ENCODE peak calls at places on chromosomes 3 and 15, in five cellular contexts. Z, X, O, Q and U are unnamed samples.
A peak's percentile ranks its signal among the peaks of the same experiment; 100 is the strongest.

GRCh38 chr3:141081141-141081795 is 30.1 kb downstream of the SPSB4 start:
- DNase-seq in Z (no peak), X (no peak), O (no peak), Q (peak; percentile 57), U (no peak)

GRCh38 chr3:60291115-60291514 is 960.1 kb downstream of the FHIT start:
- DNase-seq in Z (no peak), X (no peak), O (no peak), Q (no peak), U (no peak)

GRCh38 chr3:172595648-172596393 is 72.6 kb upstream of the TNFSF10 start:
- DNase-seq in Z (no peak), X (peak; percentile 60), O (no peak), Q (no peak), U (peak; percentile 33)

GRCh38 chr3:183193762-183194701 is 31.5 kb upstream of the LAMP3 start:
- DNase-seq in Z (no peak), X (no peak), O (no peak), Q (no peak), U (no peak)

GRCh38 chr15:79635149-79635771 is 203.1 kb downstream of the MINAR1 start:
- DNase-seq in Z (no peak), X (no peak), O (no peak), Q (no peak), U (no peak)

GRCh38 chr3:59606638-59607262 is 556.9 kb upstream of the CFAP20DC start:
- DNase-seq in Z (no peak), X (no peak), O (peak; percentile 17), Q (no peak), U (no peak)

GRCh38 chr3:123919353-123919752 is 35.2 kb upstream of the MYLK start:
- DNase-seq in Z (no peak), X (no peak), O (no peak), Q (no peak), U (no peak)

GRCh38 chr15:55700876-55701275 is 42.1 kb downstream of the PRTG start:
- DNase-seq in Z (no peak), X (peak; percentile 3), O (no peak), Q (no peak), U (no peak)

GRCh38 chr15:41629436-41629835 is 30.8 kb upstream of the MGA start:
- DNase-seq in Z (no peak), X (no peak), O (no peak), Q (no peak), U (no peak)

GRCh38 chr3:134623615-134624245 is 27.1 kb downstream of the KY start:
- DNase-seq in Z (no peak), X (no peak), O (no peak), Q (no peak), U (no peak)

GRCh38 chr3:174862101-174862500 is 3.0 kb downstream of the NAALADL2 start:
- DNase-seq in Z (no peak), X (no peak), O (no peak), Q (peak; percentile 17), U (no peak)

GRCh38 chr3:110773413-110773954 is 298.1 kb upstream of the NECTIN3 start:
- DNase-seq in Z (no peak), X (no peak), O (no peak), Q (no peak), U (no peak)

GRCh38 chr15:63133786-63134185 is 12.1 kb downstream of the LACTB start:
- DNase-seq in Z (no peak), X (no peak), O (no peak), Q (no peak), U (no peak)

GRCh38 chr3:129195731-129196256 is 12.1 kb upstream of the CNBP start:
- DNase-seq in Z (no peak), X (no peak), O (no peak), Q (no peak), U (no peak)

GRCh38 chr3:129593595-129594339 is 12.7 kb downstream of the PLXND1 start:
- DNase-seq in Z (no peak), X (no peak), O (no peak), Q (no peak), U (no peak)

GRCh38 chr15:100537326-100537725 is 8.6 kb upstream of the CERS3 start:
- DNase-seq in Z (no peak), X (peak; percentile 35), O (no peak), Q (no peak), U (no peak)

GRCh38 chr3:141392416-141392815 is 24.1 kb downstream of the ZBTB38 start:
- DNase-seq in Z (no peak), X (no peak), O (no peak), Q (no peak), U (no peak)

GRCh38 chr3:188286087-188286513 is 132.1 kb downstream of the LPP start:
- DNase-seq in Z (no peak), X (no peak), O (no peak), Q (no peak), U (no peak)

GRCh38 chr3:29072626-29073025 is 208.2 kb upstream of the RBMS3 start:
- DNase-seq in Z (no peak), X (no peak), O (no peak), Q (no peak), U (no peak)

GRCh38 chr3:54822206-54822605 is 105.7 kb downstream of the LRTM1 start:
- DNase-seq in Z (no peak), X (no peak), O (no peak), Q (no peak), U (no peak)

GRCh38 chr15:33737687-33738606 is 230.3 kb upstream of the CHRM5 start:
- DNase-seq in Z (no peak), X (no peak), O (peak; percentile 71), Q (peak; percentile 15), U (no peak)

GRCh38 chr3:143429628-143430514 is 310.3 kb downstream of the CHST2 start:
- DNase-seq in Z (no peak), X (no peak), O (no peak), Q (no peak), U (no peak)

GRCh38 chr3:25033407-25034029 is 394.5 kb upstream of the RARB start:
- DNase-seq in Z (peak; percentile 14), X (no peak), O (peak; percentile 29), Q (peak; percentile 31), U (peak; percentile 1)

GRCh38 chr15:64460737-64461576 is 579 bp downstream of the ZNF609 start:
- DNase-seq in Z (peak; percentile 42), X (no peak), O (peak; percentile 65), Q (no peak), U (peak; percentile 48)

GRCh38 chr3:51961011-51961410 is 5.8 kb downstream of the GPR62 start:
- DNase-seq in Z (no peak), X (no peak), O (no peak), Q (no peak), U (no peak)

GRCh38 chr3:16124636-16125035 is 49.8 kb upstream of the GALNT15 start:
- DNase-seq in Z (no peak), X (no peak), O (no peak), Q (no peak), U (no peak)

GRCh38 chr3:131349946-131350347 is 31.6 kb upstream of the NUDT16 start:
- DNase-seq in Z (no peak), X (no peak), O (peak; percentile 54), Q (no peak), U (no peak)

GRCh38 chr3:139425745-139426400 is 36.4 kb upstream of the COPB2 start:
- DNase-seq in Z (no peak), X (no peak), O (no peak), Q (no peak), U (no peak)

GRCh38 chr3:159731254-159731653 is 257.4 kb upstream of the IL12A start:
- DNase-seq in Z (no peak), X (no peak), O (no peak), Q (no peak), U (no peak)

GRCh38 chr3:159734681-159735080 is 254.0 kb upstream of the IL12A start:
- DNase-seq in Z (no peak), X (no peak), O (no peak), Q (no peak), U (no peak)

GRCh38 chr3:159733194-159733860 is 255.3 kb upstream of the IL12A start:
- DNase-seq in Z (no peak), X (no peak), O (no peak), Q (no peak), U (no peak)

GRCh38 chr3:159727506-159727905 is 261.1 kb upstream of the IL12A start:
- DNase-seq in Z (no peak), X (no peak), O (no peak), Q (no peak), U (no peak)

GRCh38 chr3:159732172-159733111 is 256.2 kb upstream of the IL12A start:
- DNase-seq in Z (no peak), X (no peak), O (no peak), Q (peak; percentile 41), U (no peak)
- TF ChIP-seq TAF1 in Z (no peak), X (no peak), O (no peak), Q (peak; percentile 50), U (no peak)

GRCh38 chr3:125053304-125053699 is 2.5 kb downstream of the HEG1 start:
- DNase-seq in Z (no peak), X (no peak), O (no peak), Q (no peak), U (no peak)

GRCh38 chr3:125055165-125055912 is 458 bp downstream of the HEG1 start:
- DNase-seq in Z (peak; percentile 48), X (no peak), O (peak; percentile 87), Q (no peak), U (peak; percentile 56)

GRCh38 chr3:125052671-125053303 is 3.0 kb downstream of the HEG1 start:
- DNase-seq in Z (no peak), X (no peak), O (no peak), Q (no peak), U (no peak)

GRCh38 chr3:125055913-125056705 is at the start of gene HEG1:
- DNase-seq in Z (peak; percentile 89), X (no peak), O (peak; percentile 90), Q (no peak), U (peak; percentile 89)

GRCh38 chr3:125054436-125055164 is 1.2 kb downstream of the HEG1 start:
- DNase-seq in Z (peak; percentile 30), X (peak; percentile 62), O (peak; percentile 61), Q (no peak), U (no peak)
- TF ChIP-seq TAF1 in Z (peak; percentile 34), X (peak; percentile 37), O (no peak), Q (no peak), U (no peak)

DNA sequence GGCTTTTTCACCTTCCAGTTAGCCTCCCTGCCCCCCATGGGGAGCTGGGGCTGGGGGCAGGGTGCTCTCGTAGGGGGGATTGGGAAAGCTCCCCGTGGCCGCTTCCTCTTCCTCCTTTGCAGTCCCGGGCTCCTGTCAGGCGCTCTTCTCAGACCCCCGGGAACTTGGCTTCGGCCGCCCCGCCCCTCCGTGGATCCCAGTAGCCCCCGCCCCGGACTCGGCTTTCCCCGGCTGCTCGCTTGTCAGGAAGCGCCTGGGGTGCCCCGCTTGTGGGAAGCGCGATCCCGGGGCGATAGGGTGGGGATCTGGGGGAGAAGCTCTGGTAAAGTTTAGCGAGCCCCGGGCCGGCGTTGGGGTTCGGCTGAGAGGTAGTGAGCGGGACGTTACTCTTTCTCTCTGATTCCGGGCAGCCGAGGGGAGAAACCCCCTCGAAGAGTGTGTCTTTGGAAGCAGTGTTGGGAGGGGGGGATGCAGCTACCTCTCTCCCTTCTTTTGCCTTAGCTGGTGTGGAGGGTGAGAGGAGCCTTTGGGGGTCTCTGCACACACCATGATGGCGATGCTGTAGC is 626 bp downstream of the PIAS1 start:
- DNase-seq in Z (no peak), X (no peak), O (peak; percentile 84), Q (peak; percentile 15), U (peak; percentile 49)
- TF ChIP-seq TAF1 in Z (no peak), X (no peak), O (no peak), Q (no peak), U (no peak)

DNA sequence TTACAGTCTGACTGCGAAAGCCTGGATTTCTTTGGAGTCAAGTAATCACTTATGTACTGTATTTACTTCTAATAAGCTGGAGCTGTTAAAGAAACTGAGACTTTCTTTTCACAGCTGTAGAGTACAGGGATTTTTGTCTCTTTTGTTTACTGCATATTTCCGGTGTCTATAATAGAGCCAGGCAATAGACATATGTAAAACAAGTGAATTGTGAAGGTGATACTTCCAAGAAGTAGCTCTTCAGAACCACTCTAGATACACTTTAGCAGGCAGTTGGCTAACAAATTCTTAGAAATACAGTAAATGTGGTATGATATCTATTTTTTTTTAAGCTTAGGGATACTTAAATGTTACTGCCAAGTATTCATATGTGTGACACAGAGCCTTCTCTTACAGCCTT is 22.0 kb upstream of the NEO1 start:
- DNase-seq in Z (no peak), X (no peak), O (no peak), Q (no peak), U (no peak)
- TF ChIP-seq TAF1 in Z (no peak), X (no peak), O (no peak), Q (no peak), U (no peak)